ENCODE peak calls at places on chromosome 18, in ten cellular contexts. H, M, I, R, E, Q, F, W, D and P are unnamed samples.

GRCh38 chr18:12287684-12288405 is 20.2 kb upstream of the TUBB6 start:
- DNase-seq in R (peak), I (peak), F (peak), M (peak), E (no peak), D (peak), H (peak), W (no peak), Q (peak), P (no peak)

GRCh38 chr18:21903688-21904087 is 163.1 kb downstream of the MIB1 start:
- DNase-seq in H (no peak), Q (no peak), M (no peak), D (no peak), I (no peak), F (no peak), R (no peak), E (no peak), W (no peak), P (no peak)

GRCh38 chr18:36158261-36158867 is 28.7 kb downstream of the ELP2 start:
- DNase-seq in I (peak), F (no peak), Q (no peak), R (peak), W (no peak), H (no peak), E (no peak), M (no peak), D (peak), P (no peak)

GRCh38 chr18:3297025-3297984 is 35.4 kb downstream of the MYL12B start:
- DNase-seq in Q (peak), I (peak), H (peak), F (peak), M (peak), D (peak), R (peak), E (peak), W (peak), P (peak)

GRCh38 chr18:56748698-56749268 is 97.6 kb downstream of the WDR7 start:
- DNase-seq in Q (no peak), M (no peak), F (no peak), R (peak), W (peak), H (no peak), I (peak), E (peak), D (peak), P (no peak)

GRCh38 chr18:34773378-34773777 is 63.3 kb downstream of the DTNA start:
- DNase-seq in F (no peak), M (no peak), I (peak), Q (no peak), H (no peak), R (no peak), D (peak), W (no peak), E (no peak), P (no peak)

GRCh38 chr18:51234117-51235010 is 36.9 kb upstream of the MEX3C start:
- DNase-seq in M (no peak), E (no peak), Q (no peak), R (no peak), H (no peak), D (peak), W (no peak), F (no peak), I (peak), P (no peak)

GRCh38 chr18:32298289-32298688 is 108.5 kb downstream of the MEP1B start:
- DNase-seq in E (no peak), R (no peak), H (no peak), D (no peak), W (no peak), I (peak), Q (no peak), F (no peak), M (no peak), P (no peak)

GRCh38 chr18:52200891-52201663 is 138.9 kb upstream of the DCC start:
- DNase-seq in I (no peak), Q (no peak), H (no peak), F (no peak), E (no peak), W (no peak), M (no peak), R (no peak), D (no peak), P (no peak)

GRCh38 chr18:51724790-51725721 is 527.6 kb upstream of the MEX3C start:
- DNase-seq in F (no peak), W (no peak), E (no peak), H (no peak), Q (no peak), D (no peak), I (peak), R (no peak), M (no peak), P (no peak)

GRCh38 chr18:42298744-42299685 is 344.0 kb downstream of the PIK3C3 start:
- DNase-seq in R (peak), I (peak), M (peak), W (peak), H (peak), D (peak), Q (peak), F (peak), E (peak), P (peak)

GRCh38 chr18:80033181-80034067 is 810 bp upstream of the RBFA start:
- DNase-seq in R (no peak), I (peak), M (no peak), E (no peak), Q (no peak), D (no peak), F (no peak), W (peak), H (peak), P (peak)

GRCh38 chr18:48819276-48819675 is 131.5 kb downstream of the SMAD7 start:
- DNase-seq in F (no peak), D (no peak), W (no peak), Q (peak), M (no peak), E (no peak), H (peak), I (no peak), R (no peak), P (no peak)

GRCh38 chr18:28522250-28522649 is 345.3 kb upstream of the CDH2 start:
- DNase-seq in H (no peak), W (no peak), M (no peak), F (no peak), I (no peak), R (no peak), Q (no peak), D (no peak), E (no peak), P (no peak)

GRCh38 chr18:26642461-26643348 is 94.4 kb upstream of the KCTD1 start:
- DNase-seq in R (no peak), M (no peak), W (no peak), H (no peak), Q (no peak), D (no peak), F (no peak), I (no peak), E (no peak), P (no peak)

GRCh38 chr18:29361843-29362242 is 1184.9 kb upstream of the CDH2 start:
- DNase-seq in W (no peak), D (no peak), E (peak), H (no peak), Q (no peak), I (no peak), F (no peak), R (no peak), M (no peak), P (no peak)

DNA sequence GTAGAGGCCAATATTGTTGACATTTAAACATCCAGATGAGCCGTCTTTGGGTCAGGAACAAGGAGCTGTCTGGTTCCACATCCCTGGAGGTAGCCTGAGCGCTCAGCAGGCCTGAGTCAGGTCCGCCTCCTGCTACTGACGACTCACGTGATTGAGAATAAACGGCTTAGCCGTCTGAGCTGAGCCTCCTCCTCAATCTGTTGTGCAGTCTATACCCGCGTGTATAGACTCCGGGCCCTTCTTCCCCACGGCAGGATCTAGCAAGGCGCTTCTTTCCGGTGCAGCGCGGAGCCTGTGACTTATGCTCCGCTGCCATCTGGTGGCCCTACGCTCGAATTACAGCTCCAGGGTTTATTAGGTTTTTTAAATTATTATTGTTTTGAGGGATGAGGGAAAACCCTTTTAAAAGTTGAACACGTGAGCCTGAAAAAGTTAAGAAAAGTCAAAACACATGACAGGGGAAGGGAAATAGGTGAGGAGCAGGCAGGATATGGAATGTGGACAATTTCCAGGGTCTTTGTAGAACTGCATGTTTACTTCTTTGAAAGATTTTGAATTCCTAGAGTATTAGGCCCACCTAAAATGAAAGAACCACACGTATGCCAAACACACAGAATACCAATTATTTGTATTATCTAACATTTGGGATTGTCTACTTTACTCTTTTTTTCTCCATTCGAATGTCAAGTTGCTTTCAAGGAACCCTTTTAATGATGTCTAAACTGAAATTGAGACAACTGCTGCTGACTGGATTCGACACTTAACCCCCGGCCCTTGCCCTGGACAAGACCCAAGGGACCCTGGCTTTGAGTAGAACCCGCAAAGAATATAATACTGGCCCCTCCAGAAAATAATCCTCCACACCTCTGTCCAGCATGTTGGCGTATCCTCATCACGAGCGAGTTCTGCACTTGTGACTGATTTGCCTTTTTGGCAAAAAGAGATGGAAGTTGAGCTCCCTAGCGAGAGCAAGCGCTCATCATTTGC is 112.4 kb upstream of the ZNF236 start:
- DNase-seq in R (no peak), D (peak), Q (peak), F (peak), M (peak), E (peak), W (peak), H (peak), I (peak), P (peak)
- H3K4me3 ChIP-seq in R (no peak), D (no peak), Q (peak), F (peak), M (no peak), E (no peak), W (no peak), H (no peak), I (no peak), P (no peak)

GRCh38 chr18:13610517-13610916 is 115.8 kb downstream of the FAM210A start:
- DNase-seq in H (no peak), Q (no peak), F (no peak), D (no peak), I (no peak), R (no peak), M (no peak), W (no peak), E (peak), P (no peak)
- H3K4me3 ChIP-seq in H (peak), Q (peak), F (peak), D (no peak), I (no peak), R (no peak), M (no peak), W (no peak), E (peak), P (no peak)

GRCh38 chr18:23584019-23584970 is 2.0 kb downstream of the NPC1 start:
- DNase-seq in D (no peak), F (no peak), R (no peak), I (no peak), M (no peak), H (no peak), W (no peak), Q (no peak), E (no peak), P (peak)
- H3K4me3 ChIP-seq in D (peak), F (peak), R (no peak), I (peak), M (no peak), H (no peak), W (no peak), Q (peak), E (no peak), P (no peak)

GRCh38 chr18:47815486-47816270 is 114.8 kb downstream of the SMAD2 start:
- DNase-seq in M (no peak), I (no peak), F (no peak), Q (no peak), E (no peak), R (no peak), H (no peak), W (no peak), D (no peak), P (no peak)

DNA sequence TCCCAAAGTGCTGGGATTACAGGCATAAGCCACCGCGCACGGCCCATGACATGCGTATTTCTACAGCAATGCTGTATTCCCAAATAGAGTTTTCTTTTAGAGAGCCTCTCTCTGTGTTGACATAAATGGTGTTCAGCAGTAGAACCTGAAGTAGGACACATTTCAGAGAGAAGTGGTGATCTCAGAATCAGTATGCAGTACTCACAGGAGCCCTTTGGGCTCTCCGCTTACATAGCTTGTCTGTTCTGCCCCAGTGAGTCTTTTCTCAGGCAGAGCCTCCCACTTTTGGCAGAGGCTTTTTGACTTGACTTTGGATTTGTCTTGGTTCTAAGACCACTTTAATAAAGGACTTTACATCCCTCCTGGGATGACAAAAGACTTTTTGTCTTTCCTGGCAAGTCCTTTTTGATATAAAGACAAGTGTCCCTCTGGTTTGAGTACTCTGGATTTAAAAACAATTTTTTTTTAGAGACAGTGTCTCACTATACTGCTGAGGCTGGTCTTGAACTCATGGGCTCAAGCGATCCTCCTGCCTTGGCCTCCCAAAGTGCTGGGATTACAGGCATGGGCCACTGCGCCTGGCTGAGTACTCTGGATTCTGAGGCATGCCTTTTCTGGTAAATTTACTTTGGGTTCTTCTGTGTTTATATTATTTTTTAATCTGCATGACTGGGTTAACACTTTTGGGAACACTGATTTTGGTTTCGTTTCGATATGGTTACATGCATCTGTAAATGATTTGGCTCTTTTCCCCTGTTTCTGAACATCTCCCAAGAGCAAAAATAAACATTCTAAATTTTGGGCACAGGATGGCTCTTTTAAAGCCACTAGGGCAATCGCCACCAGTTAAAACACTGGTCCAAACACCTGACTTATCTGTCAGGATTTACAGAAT is 113.2 kb downstream of the SMAD2 start:
- DNase-seq in E (no peak), H (no peak), I (peak), M (no peak), R (no peak), Q (no peak), F (no peak), D (peak), W (no peak), P (no peak)
- H3K4me3 ChIP-seq in E (no peak), H (peak), I (no peak), M (no peak), R (no peak), Q (no peak), F (no peak), D (peak), W (no peak), P (no peak)